ENCODE peak calls at places on chromosomes 11 and 22, in nine cellular contexts. E is stomach, R is heart left ventricle, D is body of pancreas, P is PC-9, A is colonic mucosa, M is A549, X is tibial nerve, U is brain microvascular endothelial cell. T is an unnamed sample.

GRCh38 chr11:61897387-61898246 is 6.3 kb upstream of the FADS3 start:
- DNase-seq in E (peak; percentile 79), R (peak; percentile 87), D (peak; percentile 80), P (no peak), A (peak; percentile 83), M (peak; percentile 91), X (peak; percentile 79), U (peak; percentile 37), T (peak; percentile 64)

GRCh38 chr11:67312187-67313021 is 9.1 kb downstream of the SSH3 start:
- DNase-seq in E (peak; percentile 84), R (no peak), D (no peak), P (peak; percentile 99), A (peak; percentile 93), M (no peak), X (no peak), U (no peak), T (no peak)

GRCh38 chr11:123707206-123707605 is 34.3 kb downstream of the ZNF202 start:
- DNase-seq in E (no peak), R (no peak), D (no peak), P (no peak), A (no peak), M (no peak), X (no peak), U (no peak), T (no peak)

GRCh38 chr11:72225411-72225951 is 914 bp downstream of the INPPL1 start:
- DNase-seq in E (no peak), R (no peak), D (no peak), P (no peak), A (no peak), M (no peak), X (no peak), U (no peak), T (peak; percentile 40)

GRCh38 chr22:38819387-38819940 is 24.4 kb downstream of the NPTXR start:
- DNase-seq in E (no peak), R (no peak), D (no peak), P (no peak), A (no peak), M (no peak), X (no peak), U (no peak), T (no peak)

GRCh38 chr11:95767498-95767897 is 22.1 kb downstream of the FAM76B start:
- DNase-seq in E (no peak), R (no peak), D (no peak), P (peak; percentile 40), A (no peak), M (no peak), X (no peak), U (peak; percentile 16), T (no peak)

GRCh38 chr11:77725433-77725832 is 87.8 kb upstream of the CLNS1A start:
- DNase-seq in E (no peak), R (no peak), D (no peak), P (no peak), A (no peak), M (no peak), X (no peak), U (no peak), T (no peak)

GRCh38 chr22:17724678-17725464 is 49.4 kb downstream of the BID start:
- DNase-seq in E (no peak), R (no peak), D (no peak), P (no peak), A (no peak), M (no peak), X (no peak), U (no peak), T (no peak)

GRCh38 chr11:115256326-115257197 is 247.7 kb downstream of the CADM1 start:
- DNase-seq in E (no peak), R (no peak), D (no peak), P (peak; percentile 11), A (no peak), M (no peak), X (no peak), U (no peak), T (no peak)

GRCh38 chr11:82494988-82495432 is 238.7 kb downstream of the FAM181B start:
- DNase-seq in E (no peak), R (no peak), D (no peak), P (no peak), A (no peak), M (no peak), X (no peak), U (no peak), T (no peak)

GRCh38 chr11:2838091-2838490 is 47.5 kb downstream of the CDKN1C start:
- DNase-seq in E (peak; percentile 46), R (no peak), D (peak; percentile 56), P (no peak), A (no peak), M (no peak), X (no peak), U (no peak), T (peak; percentile 17)

GRCh38 chr11:19772480-19772879 is 59.8 kb downstream of the NAV2 start:
- DNase-seq in E (no peak), R (no peak), D (no peak), P (no peak), A (no peak), M (no peak), X (no peak), U (peak; percentile 11), T (peak; percentile 29)

GRCh38 chr22:19289475-19290161 is 1.9 kb downstream of the CLTCL1 start:
- DNase-seq in E (no peak), R (no peak), D (no peak), P (no peak), A (no peak), M (no peak), X (no peak), U (peak; percentile 94), T (no peak)

GRCh38 chr11:57546869-57547518 is 9.6 kb downstream of the SMTNL1 start:
- DNase-seq in E (no peak), R (no peak), D (no peak), P (no peak), A (no peak), M (peak; percentile 59), X (no peak), U (peak; percentile 46), T (no peak)

GRCh38 chr22:19959587-19960490 is 18.2 kb upstream of the TXNRD2 start:
- DNase-seq in E (no peak), R (peak; percentile 55), D (no peak), P (no peak), A (no peak), M (no peak), X (no peak), U (no peak), T (no peak)

GRCh38 chr11:108224908-108225786 is 2.3 kb downstream of the ATM start:
- DNase-seq in E (no peak), R (no peak), D (no peak), P (no peak), A (no peak), M (no peak), X (peak; percentile 12), U (no peak), T (no peak)

GRCh38 chr11:111520565-111520964 is 6.0 kb downstream of the HOATZ start:
- DNase-seq in E (no peak), R (no peak), D (no peak), P (no peak), A (no peak), M (no peak), X (no peak), U (peak; percentile 47), T (no peak)

GRCh38 chr11:14029971-14030531 is 67.5 kb downstream of the SPON1 start:
- DNase-seq in E (peak; percentile 79), R (peak; percentile 76), D (peak; percentile 73), P (no peak), A (peak; percentile 67), M (no peak), X (no peak), U (peak; percentile 24), T (peak; percentile 97)

GRCh38 chr11:14549891-14550290 is 29.7 kb upstream of the PSMA1 start:
- DNase-seq in E (no peak), R (no peak), D (no peak), P (no peak), A (no peak), M (no peak), X (no peak), U (no peak), T (no peak)

GRCh38 chr22:50530280-50530856 is 556 bp upstream of the TYMP start:
- DNase-seq in E (peak; percentile 91), R (peak; percentile 94), D (peak; percentile 67), P (no peak), A (peak; percentile 89), M (peak; percentile 54), X (peak; percentile 72), U (peak; percentile 49), T (peak; percentile 78)

GRCh38 chr11:110345756-110346155 is 49.3 kb upstream of the RDX start:
- DNase-seq in E (no peak), R (no peak), D (no peak), P (peak; percentile 92), A (no peak), M (no peak), X (no peak), U (no peak), T (no peak)

GRCh38 chr22:29758959-29759358 is 7.8 kb downstream of the ZMAT5 start:
- DNase-seq in E (no peak), R (no peak), D (no peak), P (no peak), A (no peak), M (no peak), X (no peak), U (no peak), T (no peak)

GRCh38 chr11:33708970-33709369 is 8.3 kb upstream of the C11orf91 start:
- DNase-seq in E (no peak), R (no peak), D (no peak), P (peak; percentile 32), A (no peak), M (no peak), X (no peak), U (no peak), T (no peak)
- H3K27ac ChIP-seq in E (no peak overlapping the region), R (peak overlapping the region; percentile 27), D (no peak overlapping the region), P (peak overlapping the region; percentile 53), A (no peak overlapping the region), M (peak overlapping the region; percentile 1), X (no peak overlapping the region), U (no peak overlapping the region), T (no peak overlapping the region)

GRCh38 chr11:132205496-132205895 is 835.1 kb downstream of the NTM start:
- DNase-seq in E (no peak), R (no peak), D (no peak), P (no peak), A (no peak), M (no peak), X (no peak), U (no peak), T (no peak)
- H3K27ac ChIP-seq in E (no peak overlapping the region), R (no peak overlapping the region), D (no peak overlapping the region), P (no peak overlapping the region), A (no peak overlapping the region), M (no peak overlapping the region), X (no peak overlapping the region), U (no peak overlapping the region), T (no peak overlapping the region)

GRCh38 chr22:45861259-45861658 is 115.7 kb downstream of the WNT7B start:
- DNase-seq in E (no peak), R (no peak), D (no peak), P (no peak), A (no peak), M (no peak), X (no peak), U (no peak), T (no peak)
- H3K27ac ChIP-seq in E (no peak overlapping the region), R (no peak overlapping the region), D (no peak overlapping the region), P (no peak overlapping the region), A (no peak overlapping the region), M (peak overlapping the region; percentile 93), X (no peak overlapping the region), U (no peak overlapping the region), T (no peak overlapping the region)

DNA sequence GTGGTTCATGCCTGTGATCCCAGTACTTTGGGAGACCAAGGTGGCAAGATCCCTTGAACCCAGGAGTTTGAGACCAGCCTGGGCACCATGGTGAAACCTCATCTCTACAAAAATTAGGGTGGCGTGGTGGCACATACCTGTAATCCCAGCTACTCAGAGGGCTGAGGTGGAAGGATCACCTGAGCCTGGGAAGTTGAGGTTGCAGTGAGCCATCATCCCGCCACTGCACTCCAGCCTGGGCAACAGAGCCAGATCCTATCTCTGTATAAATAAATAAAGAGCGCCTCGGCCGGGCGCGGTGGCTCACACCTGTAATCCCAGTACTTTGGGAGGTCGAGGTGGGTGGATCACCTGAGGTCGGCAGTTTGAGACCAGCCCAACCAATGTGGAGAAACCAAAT is 27.9 kb downstream of the TOB2 start:
- DNase-seq in E (no peak), R (no peak), D (peak; percentile 38), P (no peak), A (no peak), M (no peak), X (no peak), U (no peak), T (no peak)
- H3K27ac ChIP-seq in E (peak overlapping the region; percentile 99), R (peak overlapping the region; percentile 88), D (peak overlapping the region; percentile 99), P (no peak overlapping the region), A (no peak overlapping the region), M (no peak overlapping the region), X (peak overlapping the region; percentile 84), U (no peak overlapping the region), T (peak overlapping the region; percentile 98)

T was measured in thyroid gland.